ENCODE peak calls at places on chromosome 9, in five cellular contexts. N, G, H, S and X are unnamed samples.

GRCh38 chr9:78292716-78293497 is 4.0 kb upstream of the PSAT1 start:
- DNase-seq in H (no peak), G (no peak), S (no peak), N (no peak), X (no peak)

GRCh38 chr9:128245293-128246151 is 30.3 kb downstream of the GOLGA2 start:
- DNase-seq in S (no peak), G (no peak), H (no peak), N (peak; percentile 79), X (peak; percentile 55)

GRCh38 chr9:108040783-108041182 is 551.2 kb upstream of the KLF4 start:
- DNase-seq in S (peak; percentile 91), G (no peak), N (no peak), H (no peak), X (peak; percentile 55)

GRCh38 chr9:128053560-128053959 is 13.6 kb downstream of the NAIF1 start:
- DNase-seq in H (no peak), S (no peak), N (no peak), G (no peak), X (no peak)

GRCh38 chr9:130962418-130963316 is 23.6 kb upstream of the FIBCD1 start:
- DNase-seq in S (peak; percentile 96), H (no peak), G (no peak), N (peak; percentile 94), X (peak; percentile 92)

GRCh38 chr9:34520096-34520495 is 2.7 kb downstream of the ENHO start:
- DNase-seq in S (no peak), G (no peak), N (no peak), H (no peak), X (no peak)

GRCh38 chr9:123925161-123925560 is 4.8 kb downstream of the DENND1A start:
- DNase-seq in G (no peak), N (no peak), S (no peak), H (no peak), X (no peak)

GRCh38 chr9:133331641-133332380 is 4.2 kb downstream of the SURF6 start:
- DNase-seq in N (no peak), G (no peak), H (no peak), S (no peak), X (no peak)